ENCODE peak calls at places on chromosomes 1 and 21, in nine cellular contexts. U is small intestine; O is pancreas; Z is naive thymus-derived CD4-positive, alpha-beta T cell; A is uterus; G is thyroid gland; X is heart right ventricle; Y is left lung; B is A549. W is an unnamed sample. For H3K4me1, the result is how much of the 10 kb centered on the place peaks cover.

GRCh38 chr1:203673550-203674411 is 47.1 kb downstream of the ATP2B4 start:
- DNase-seq in O (no peak), G (no peak), B (peak), U (peak), A (peak), Z (peak), Y (no peak), X (peak), W (peak)

GRCh38 chr1:76278711-76279386 is 204.3 kb downstream of the ST6GALNAC3 start:
- DNase-seq in U (no peak), B (no peak), G (no peak), O (no peak), Z (no peak), X (no peak), Y (no peak), A (no peak), W (no peak)

GRCh38 chr21:32134441-32135159 is 144.2 kb downstream of the MIS18A start:
- DNase-seq in X (no peak), O (no peak), U (no peak), A (no peak), G (no peak), Z (no peak), B (no peak), Y (no peak), W (no peak)

GRCh38 chr21:42701706-42702456 is 48.5 kb downstream of the PDE9A start:
- DNase-seq in U (no peak), X (no peak), O (no peak), B (no peak), Z (no peak), G (no peak), A (no peak), Y (no peak), W (no peak)

GRCh38 chr1:78437393-78437792 is 53.4 kb upstream of the PTGFR start:
- DNase-seq in Z (no peak), B (no peak), O (no peak), G (no peak), A (no peak), U (no peak), X (no peak), Y (no peak), W (no peak)

GRCh38 chr1:31788825-31789256 is 24.7 kb upstream of the ADGRB2 start:
- DNase-seq in G (no peak), A (no peak), Y (no peak), Z (no peak), O (no peak), B (peak), X (no peak), U (no peak), W (peak)

GRCh38 chr1:225468270-225469020 is 40.6 kb upstream of the LBR start:
- DNase-seq in O (peak), G (no peak), X (no peak), A (no peak), Z (peak), B (no peak), U (no peak), Y (no peak), W (no peak)

GRCh38 chr21:39958731-39959130 is 91.5 kb downstream of the PCP4 start:
- DNase-seq in G (no peak), O (no peak), U (no peak), Z (no peak), Y (no peak), X (no peak), B (no peak), A (no peak), W (no peak)

GRCh38 chr1:87684194-87684593 is 355.5 kb downstream of the LMO4 start:
- DNase-seq in O (no peak), Z (no peak), A (peak), X (peak), B (no peak), G (peak), Y (peak), U (peak), W (no peak)

GRCh38 chr21:45013271-45013841 is 61.0 kb upstream of the ADARB1 start:
- DNase-seq in Y (peak), Z (no peak), G (no peak), B (no peak), O (no peak), A (no peak), X (no peak), U (no peak), W (no peak)

GRCh38 chr1:55635856-55636255 is 420.7 kb upstream of the USP24 start:
- DNase-seq in A (no peak), B (no peak), X (peak), G (no peak), O (no peak), Y (no peak), U (no peak), Z (no peak), W (no peak)

GRCh38 chr1:206741142-206741701 is 29.4 kb upstream of the IL19 start:
- DNase-seq in G (no peak), O (no peak), Y (no peak), B (no peak), U (no peak), X (no peak), A (no peak), Z (no peak), W (no peak)

GRCh38 chr1:95058974-95059373 is 13.8 kb downstream of the ALG14 start:
- DNase-seq in Y (no peak), G (no peak), O (no peak), X (no peak), B (no peak), Z (no peak), A (no peak), U (no peak), W (no peak)

GRCh38 chr21:27206368-27206982 is 239.6 kb upstream of the ADAMTS5 start:
- DNase-seq in X (no peak), U (no peak), A (no peak), O (no peak), Y (no peak), Z (no peak), G (no peak), B (no peak), W (no peak)

GRCh38 chr1:220817907-220818306 is 31.2 kb downstream of the MTARC1 start:
- DNase-seq in B (no peak), A (peak), Y (no peak), G (no peak), X (no peak), O (no peak), Z (no peak), U (no peak), W (no peak)

GRCh38 chr1:16954579-16954978 is 25.8 kb downstream of the MFAP2 start:
- DNase-seq in A (no peak), O (no peak), G (no peak), U (no peak), B (no peak), Y (no peak), Z (no peak), X (no peak), W (no peak)

GRCh38 chr1:207309775-207310273 is 11.7 kb upstream of the CD55 start:
- DNase-seq in B (peak), Z (no peak), X (no peak), O (no peak), Y (no peak), A (peak), U (peak), G (no peak), W (no peak)

GRCh38 chr1:243984788-243985187 is 66.3 kb upstream of the ZBTB18 start:
- DNase-seq in Z (no peak), A (no peak), Y (no peak), O (no peak), G (no peak), B (no peak), X (no peak), U (no peak), W (no peak)

GRCh38 chr1:77889671-77890070 is 1.2 kb downstream of the NEXN start:
- DNase-seq in A (peak), X (no peak), U (no peak), B (peak), Y (no peak), O (no peak), Z (no peak), G (no peak), W (no peak)

GRCh38 chr1:204294371-204294770 is 65.4 kb downstream of the PLEKHA6 start:
- DNase-seq in G (peak), X (peak), U (no peak), B (peak), A (peak), O (no peak), Y (no peak), Z (no peak), W (no peak)

GRCh38 chr21:23890652-23891051 is 1716.6 kb downstream of the MRPL39 start:
- DNase-seq in Z (no peak), O (no peak), U (no peak), Y (no peak), A (no peak), B (no peak), X (no peak), G (no peak), W (no peak)

GRCh38 chr21:35840197-35840799 is 220.0 kb downstream of the SETD4 start:
- DNase-seq in Z (peak), O (no peak), A (peak), G (peak), Y (no peak), X (peak), B (peak), U (peak), W (peak)

GRCh38 chr21:46211786-46212720 is 16.5 kb downstream of the LSS start:
- DNase-seq in X (no peak), O (peak), Y (no peak), B (no peak), A (peak), G (no peak), Z (no peak), U (no peak), W (no peak)

GRCh38 chr1:11845641-11846335 is 1.8 kb downstream of the NPPA start:
- DNase-seq in G (no peak), U (no peak), Y (no peak), B (no peak), X (no peak), Z (peak), O (no peak), A (no peak), W (no peak)

GRCh38 chr1:211738709-211739301 is 63.4 kb upstream of the NEK2 start:
- DNase-seq in O (no peak), Y (no peak), A (no peak), Z (peak), B (no peak), X (no peak), G (peak), U (no peak), W (peak)

GRCh38 chr1:59674605-59675004 is 140.1 kb upstream of the HOOK1 start:
- DNase-seq in O (no peak), B (no peak), Y (no peak), U (no peak), A (peak), Z (no peak), G (no peak), X (no peak), W (no peak)

GRCh38 chr1:119783354-119784126 is 14.8 kb upstream of the HMGCS2 start:
- DNase-seq in X (no peak), O (no peak), Z (no peak), Y (no peak), U (no peak), A (no peak), B (no peak), G (no peak), W (no peak)

GRCh38 chr1:161905269-161905884 is 118.3 kb downstream of the OLFML2B start:
- DNase-seq in Y (no peak), A (no peak), X (no peak), G (peak), Z (peak), B (peak), O (no peak), U (peak), W (no peak)

GRCh38 chr1:44545961-44546360 is 128.3 kb downstream of the TMEM53 start:
- DNase-seq in B (no peak), Z (no peak), G (no peak), X (no peak), A (no peak), O (no peak), Y (no peak), U (peak), W (no peak)

GRCh38 chr1:39489567-39490239 is 1.7 kb upstream of the BMP8A start:
- DNase-seq in Z (no peak), B (no peak), U (no peak), Y (no peak), A (no peak), X (no peak), G (no peak), O (no peak), W (no peak)

GRCh38 chr1:116408193-116408592 is 35.1 kb downstream of the ATP1A1 start:
- DNase-seq in Y (no peak), A (no peak), U (no peak), G (no peak), O (no peak), X (no peak), Z (no peak), B (no peak), W (no peak)

GRCh38 chr1:16727190-16728111 is 12.9 kb upstream of the RNU1-4 start:
- DNase-seq in Y (peak), B (peak), Z (no peak), G (peak), X (no peak), U (no peak), O (peak), A (no peak), W (no peak)

GRCh38 chr1:12067900-12068821 is 5.1 kb downstream of the TNFRSF8 start:
- DNase-seq in Y (no peak), X (no peak), B (no peak), O (no peak), Z (no peak), A (no peak), U (no peak), G (no peak), W (no peak)

GRCh38 chr1:240210026-240210425 is 118.3 kb downstream of the FMN2 start:
- DNase-seq in B (no peak), X (no peak), Y (no peak), O (no peak), G (no peak), Z (no peak), A (no peak), U (no peak), W (no peak)

GRCh38 chr1:54996359-54996868 is 2.3 kb upstream of the BSND start:
- DNase-seq in A (no peak), Y (peak), B (peak), G (peak), Z (peak), U (peak), X (peak), O (peak), W (peak)

GRCh38 chr1:93178418-93178817 is 1.8 kb downstream of the TMED5 start:
- DNase-seq in U (peak), B (no peak), G (no peak), Y (no peak), Z (no peak), A (no peak), X (no peak), O (no peak), W (no peak)

GRCh38 chr1:246394121-246394520 is 113.0 kb downstream of the SMYD3 start:
- DNase-seq in O (no peak), Y (no peak), U (no peak), Z (no peak), G (no peak), A (no peak), B (no peak), X (no peak), W (no peak)

GRCh38 chr21:46128106-46128982 is 27.0 kb downstream of the FTCD start:
- DNase-seq in Z (no peak), O (peak), B (no peak), Y (peak), G (peak), A (no peak), U (no peak), X (peak), W (peak)

DNA sequence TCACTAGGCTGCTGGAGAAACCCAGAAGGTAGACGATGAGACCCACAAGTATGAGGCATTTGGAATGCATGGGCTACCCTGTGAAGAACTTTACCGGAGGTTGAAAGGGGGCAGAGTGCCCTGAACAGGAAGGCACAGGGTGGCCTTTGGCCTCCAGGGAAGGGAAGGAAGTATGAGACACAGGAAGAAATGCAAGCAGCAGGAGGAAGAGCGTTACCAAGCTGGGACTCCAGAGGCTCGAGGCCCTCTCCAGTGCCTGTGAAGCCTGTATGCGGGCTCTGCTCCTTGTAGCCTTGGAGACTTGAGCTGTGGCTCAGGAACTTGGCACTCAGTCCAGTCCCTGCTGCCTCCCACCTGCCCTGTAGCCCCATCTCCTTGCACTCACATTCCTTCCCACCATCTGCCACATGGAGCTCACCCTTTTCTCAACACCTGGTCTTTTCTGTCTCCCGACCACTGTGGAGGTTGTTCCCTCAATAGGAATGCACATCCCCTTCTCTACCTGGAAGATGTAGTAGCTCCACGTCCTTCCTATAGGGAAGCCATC is 33.5 kb upstream of the RNF19B start:
- DNase-seq in B (no peak), A (no peak), O (no peak), Z (no peak), Y (no peak), U (peak), X (no peak), G (no peak), W (no peak)
- H3K4me1 ChIP-seq in B (under half), A (under half), O (under half), Z (under half), Y (under half), U (under half), X (under half), G (under half), W (under half)

DNA sequence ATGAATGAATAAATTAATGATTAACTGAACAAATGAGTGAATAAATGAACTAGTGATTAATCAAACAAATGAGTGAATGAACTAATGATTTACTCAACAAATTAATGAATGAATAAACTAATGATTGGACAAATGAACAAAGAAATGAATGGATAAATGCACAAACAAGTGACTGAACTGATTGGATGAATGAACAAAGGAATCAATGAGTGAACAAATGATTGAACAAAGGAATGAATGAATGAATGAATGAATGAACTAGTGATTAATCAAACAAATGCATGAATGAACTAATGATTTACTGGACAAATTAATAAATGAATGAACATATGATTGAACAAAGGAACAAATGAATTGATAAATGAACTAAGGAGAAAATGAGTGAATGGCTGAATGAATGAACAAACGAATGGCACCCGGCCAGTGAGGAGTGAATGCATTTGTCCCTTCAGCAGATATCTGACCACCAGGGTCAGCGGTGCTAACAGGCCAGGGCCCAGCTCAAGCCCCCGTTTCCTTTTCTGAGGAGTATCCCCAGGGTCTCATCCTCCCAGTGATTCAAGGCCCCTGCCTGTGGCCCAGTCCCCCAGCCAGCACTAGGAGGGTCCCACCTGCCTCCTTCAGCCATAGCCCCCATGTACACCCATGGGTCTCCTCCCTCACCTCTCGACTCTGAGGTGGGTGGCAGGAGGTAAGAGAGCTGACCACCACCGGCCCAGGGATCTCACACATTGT is 49.9 kb downstream of the WNT9A start:
- DNase-seq in X (no peak), U (no peak), B (no peak), O (peak), Y (peak), G (peak), A (peak), Z (no peak), W (no peak)
- H3K27ac ChIP-seq in X (no peak), U (no peak), B (no peak), O (no peak), Y (no peak), G (no peak), A (no peak), Z (no peak), W (no peak)

DNA sequence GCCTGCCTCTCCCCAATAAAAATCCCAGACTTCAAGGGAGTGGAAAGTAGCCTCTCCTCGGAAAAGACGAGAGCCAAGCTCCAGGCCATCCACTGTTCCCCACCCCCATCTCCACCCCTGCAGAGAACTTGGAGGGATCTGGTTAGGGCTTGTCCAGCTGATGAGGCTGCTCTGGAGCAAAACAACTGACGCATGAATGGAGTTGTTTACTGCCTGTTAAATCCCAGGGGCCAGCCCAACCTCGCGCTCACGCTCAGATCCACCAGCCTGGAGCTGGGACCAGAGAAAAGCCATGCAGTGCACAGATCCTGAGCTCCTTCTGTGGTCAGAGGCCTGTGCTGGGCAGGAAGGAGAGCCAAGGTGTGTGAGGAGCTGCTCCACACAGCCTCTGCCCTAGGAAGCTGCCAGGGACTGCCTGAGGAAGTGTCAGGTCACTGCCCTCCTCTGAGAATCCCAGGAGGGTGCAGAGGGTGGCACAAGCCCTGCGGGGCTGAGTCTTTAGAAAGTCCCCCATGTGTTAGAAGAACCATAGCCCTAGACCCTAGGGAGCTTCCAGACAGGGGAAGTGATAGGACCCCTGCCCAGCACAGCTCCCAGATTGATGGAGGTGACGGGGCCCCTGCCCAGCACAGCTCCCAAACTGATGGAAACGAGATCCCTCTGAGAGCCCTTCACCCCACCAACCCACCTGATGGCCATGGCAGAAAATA is 109.0 kb upstream of the IPO9 start:
- DNase-seq in A (peak), G (peak), Z (no peak), U (no peak), O (peak), Y (no peak), X (peak), B (no peak), W (no peak)
- H3K4me1 ChIP-seq in A (half or more), G (under half), Z (under half), U (under half), O (under half), Y (under half), X (half or more), B (under half), W (under half)

DNA sequence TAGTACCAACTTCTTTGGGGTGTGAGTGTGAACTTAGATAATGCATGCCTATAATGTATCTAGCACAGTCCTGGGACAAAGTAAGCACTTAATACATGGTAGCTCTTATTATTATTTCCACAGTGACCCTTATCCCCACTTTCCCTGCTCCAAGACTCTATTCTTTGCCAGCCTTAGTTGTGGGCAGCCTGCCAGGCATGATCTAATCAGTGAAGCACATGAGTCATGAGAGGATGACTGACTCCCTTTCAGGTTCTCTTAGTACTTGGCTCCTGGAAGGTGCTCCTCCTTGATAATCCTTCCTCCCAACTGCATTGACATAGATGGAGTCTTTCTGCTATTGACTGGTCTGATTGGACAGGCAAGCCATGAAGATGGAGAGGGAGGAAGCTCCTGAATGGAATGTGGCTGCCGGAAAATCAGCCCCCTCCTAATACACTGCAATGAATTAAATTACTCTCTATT is 17.4 kb upstream of the GNG12 start:
- DNase-seq in X (peak), Y (no peak), A (peak), U (peak), B (peak), Z (no peak), O (peak), G (peak), W (no peak)
- H3K27ac ChIP-seq in X (no peak), Y (no peak), A (peak), U (no peak), B (peak), Z (no peak), O (no peak), G (no peak), W (no peak)

W was measured in CD8-positive, alpha-beta memory T cell.